ENCODE peak calls at places on chromosomes 7 and 10, in seven cellular contexts. I is ovary, A is HepG2, E is heart left ventricle, T is left ventricle myocardium inferior, K is testis, C is prostate gland. D is an unnamed sample.

GRCh38 chr10:283140-283479 is 147.9 kb downstream of the ZMYND11 start:
- DNase-seq in I (no peak), T (no peak), C (no peak), K (no peak), A (no peak), E (no peak), D (no peak)

GRCh38 chr10:18162021-18162631 is 21.9 kb downstream of the CACNB2 start:
- DNase-seq in T (no peak), E (no peak), K (no peak), A (no peak), I (no peak), C (no peak), D (no peak)

GRCh38 chr7:46089281-46089680 is 168.2 kb upstream of the IGFBP3 start:
- DNase-seq in T (no peak), I (no peak), E (no peak), K (no peak), C (no peak), A (no peak), D (no peak)

GRCh38 chr7:100882769-100883526 is 6.6 kb downstream of the UFSP1 start:
- DNase-seq in T (no peak), C (no peak), A (no peak), I (no peak), E (no peak), K (no peak), D (no peak)

GRCh38 chr10:100140070-100140469 is 45.8 kb downstream of the ERLIN1 start:
- DNase-seq in K (no peak), E (no peak), A (no peak), C (no peak), I (no peak), T (no peak), D (no peak)

GRCh38 chr10:91378061-91378460 is 32.1 kb upstream of the HECTD2 start:
- DNase-seq in K (no peak), E (no peak), C (no peak), I (no peak), A (no peak), T (no peak), D (no peak)

GRCh38 chr10:12780634-12781601 is 220.6 kb downstream of the CCDC3 start:
- DNase-seq in I (no peak), T (peak; percentile 29), C (no peak), E (no peak), A (no peak), K (no peak), D (no peak)

GRCh38 chr10:88317099-88317498 is 266.0 kb downstream of the RNLS start:
- DNase-seq in I (no peak), A (no peak), E (no peak), T (no peak), C (no peak), K (no peak), D (no peak)

GRCh38 chr10:103854687-103855423 is 521 bp downstream of the SH3PXD2A start:
- DNase-seq in K (peak; percentile 39), I (peak; percentile 53), E (peak; percentile 79), A (no peak), T (peak; percentile 57), C (no peak), D (no peak)

GRCh38 chr10:44390585-44391072 is 5.7 kb upstream of the CXCL12 start:
- DNase-seq in T (no peak), E (no peak), C (no peak), K (no peak), A (peak; percentile 32), I (no peak), D (peak; percentile 46)

GRCh38 chr10:63110940-63111339 is 22.2 kb upstream of the NRBF2 start:
- DNase-seq in E (no peak), T (no peak), I (no peak), K (no peak), A (no peak), C (no peak), D (no peak)

GRCh38 chr7:17822557-17823173 is 117.6 kb downstream of the SNX13 start:
- DNase-seq in C (no peak), E (no peak), A (no peak), T (no peak), I (no peak), K (no peak), D (no peak)

GRCh38 chr10:80541144-80541750 is 3.5 kb downstream of the SH2D4B start:
- DNase-seq in I (no peak), T (peak; percentile 50), C (no peak), A (no peak), K (no peak), E (peak; percentile 65), D (no peak)
- H3K4me3 ChIP-seq in I (no peak overlapping the region), T (peak overlapping the region; percentile 45), C (no peak overlapping the region), A (no peak overlapping the region), K (no peak overlapping the region), E (peak overlapping the region; percentile 33), D (no peak overlapping the region)

GRCh38 chr10:21962362-21962761 is 41.2 kb downstream of the DNAJC1 start:
- DNase-seq in K (no peak), E (no peak), T (no peak), A (no peak), C (no peak), I (no peak), D (no peak)

GRCh38 chr10:21961847-21962246 is 41.7 kb downstream of the DNAJC1 start:
- DNase-seq in T (no peak), A (no peak), K (no peak), I (no peak), C (no peak), E (no peak), D (no peak)

GRCh38 chr10:21954690-21955089 is 48.8 kb downstream of the DNAJC1 start:
- DNase-seq in A (no peak), E (no peak), T (no peak), C (no peak), I (no peak), K (no peak), D (no peak)

GRCh38 chr10:21964983-21965665 is 38.4 kb downstream of the DNAJC1 start:
- DNase-seq in I (no peak), K (no peak), T (no peak), C (no peak), E (no peak), A (no peak), D (no peak)

GRCh38 chr10:21959998-21960397 is 43.5 kb downstream of the DNAJC1 start:
- DNase-seq in T (no peak), C (no peak), A (no peak), K (no peak), E (no peak), I (no peak), D (no peak)
- TF ChIP-seq CTCF in T (no peak), C (no peak), A (no peak), K (peak; percentile 34), E (no peak), I (no peak), D (no peak)

DNA sequence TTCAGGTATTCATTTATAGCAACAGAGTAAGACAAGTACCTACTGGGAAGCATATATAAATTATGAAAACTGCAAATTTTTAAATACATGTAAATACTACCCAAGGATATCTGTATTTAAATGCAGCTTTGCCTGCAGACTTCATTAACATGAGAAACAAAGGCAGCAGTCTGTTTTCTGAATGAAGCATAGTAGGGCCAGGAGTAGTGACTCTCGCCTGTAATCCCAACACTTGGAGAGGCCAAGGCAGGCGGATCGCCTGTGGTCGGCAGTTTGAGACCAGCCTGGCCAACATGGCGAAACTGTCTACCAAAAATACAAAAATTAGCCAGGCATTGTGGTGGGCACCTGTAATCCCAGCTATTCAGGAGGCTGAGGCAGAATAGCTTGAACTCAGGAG is 42.5 kb upstream of the PHF14 start:
- DNase-seq in T (no peak), K (no peak), I (no peak), C (no peak), A (no peak), E (no peak), D (no peak)
- H3K4me1 ChIP-seq in T (peaks cover 24% of the 10 kb centered on the region), K (peaks cover 19% of the 10 kb centered on the region), I (peaks cover 7% of the 10 kb centered on the region), C (no peaks in the 10 kb centered on the region), A (peaks cover 3% of the 10 kb centered on the region), E (peaks cover 12% of the 10 kb centered on the region), D (no peaks in the 10 kb centered on the region)

DNA sequence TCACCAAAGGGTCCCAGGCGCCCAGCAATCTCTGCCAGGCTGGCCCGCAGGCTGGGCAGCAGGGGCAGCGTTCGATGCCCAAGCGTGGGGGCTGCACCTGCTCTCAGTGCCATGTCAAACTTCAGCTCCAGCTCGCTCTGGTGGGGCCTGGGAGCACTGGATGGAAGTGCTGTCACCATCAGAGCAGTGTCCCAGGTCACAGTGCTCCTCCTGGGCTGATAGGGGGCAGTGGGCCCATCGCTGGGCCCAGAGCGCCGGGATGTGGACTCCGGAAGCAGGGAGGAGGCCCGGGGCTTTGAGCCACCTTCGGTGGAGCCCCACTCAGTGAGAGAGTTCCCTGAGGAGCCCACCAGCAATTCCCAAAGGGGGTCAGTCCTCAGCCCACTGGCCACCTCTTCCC is 2.2 kb downstream of the PRRT4 start:
- DNase-seq in C (no peak), K (no peak), T (no peak), I (no peak), A (no peak), E (no peak), D (no peak)
- H3K4me3 ChIP-seq in C (no peak overlapping the region), K (no peak overlapping the region), T (no peak overlapping the region), I (no peak overlapping the region), A (no peak overlapping the region), E (no peak overlapping the region), D (no peak overlapping the region)

GRCh38 chr7:899806-900205 is 23.5 kb downstream of the GET4 start:
- DNase-seq in I (no peak), A (no peak), K (no peak), T (no peak), E (no peak), C (no peak), D (no peak)

GRCh38 chr7:898855-899681 is 22.7 kb downstream of the GET4 start:
- DNase-seq in E (peak; percentile 67), T (no peak), I (no peak), A (no peak), K (no peak), C (no peak), D (peak; percentile 75)

GRCh38 chr7:901388-902154 is 25.2 kb downstream of the GET4 start:
- DNase-seq in A (peak; percentile 85), C (no peak), K (peak; percentile 80), E (peak; percentile 87), I (peak; percentile 81), T (peak; percentile 73), D (peak; percentile 95)

GRCh38 chr7:900331-901040 is 24.1 kb downstream of the GET4 start:
- DNase-seq in C (no peak), E (no peak), I (no peak), T (no peak), A (no peak), K (no peak), D (no peak)

GRCh38 chr7:901041-901387 is 24.7 kb downstream of the GET4 start:
- DNase-seq in E (no peak), A (no peak), I (no peak), C (no peak), T (no peak), K (no peak), D (no peak)
- TF ChIP-seq CTCF in E (no peak), A (no peak), I (no peak), C (no peak), T (no peak), K (no peak), D (no peak)

D was measured in kidney.